ENCODE peak calls at places on chromosomes 12 and 14, in seven cellular contexts. Y is right atrium auricular region, P is brain microvascular endothelial cell, N is A549, Q is left lung, I is foreskin fibroblast, H is endothelial cell. G is an unnamed sample.

GRCh38 chr12:16349132-16349463 is 1.7 kb downstream of the MGST1 start:
- DNase-seq in Y (peak), P (peak), N (peak), Q (no peak), I (peak), H (no peak), G (peak)

GRCh38 chr14:21233457-21234076 is 35.7 kb downstream of the HNRNPC start:
- DNase-seq in Y (no peak), P (no peak), N (no peak), Q (no peak), I (no peak), H (peak), G (no peak)

GRCh38 chr14:101449114-101449513 is 112.2 kb upstream of the DIO3 start:
- DNase-seq in Y (peak), P (no peak), N (no peak), Q (no peak), I (no peak), H (no peak), G (no peak)

GRCh38 chr14:81655423-81656314 is 122.0 kb upstream of the SEL1L start:
- DNase-seq in Y (no peak), P (no peak), N (no peak), Q (no peak), I (no peak), H (no peak), G (no peak)

GRCh38 chr12:70756118-70756517 is 118.9 kb upstream of the PTPRB start:
- DNase-seq in Y (no peak), P (peak), N (no peak), Q (no peak), I (peak), H (no peak), G (no peak)

GRCh38 chr14:60722163-60722835 is 1.9 kb downstream of the SIX4 start:
- DNase-seq in Y (no peak), P (peak), N (peak), Q (peak), I (peak), H (peak), G (no peak)

GRCh38 chr12:131313635-131314034 is 359.9 kb downstream of the ADGRD1 start:
- DNase-seq in Y (no peak), P (no peak), N (no peak), Q (no peak), I (no peak), H (no peak), G (no peak)

GRCh38 chr14:19993438-19993837 is 8.5 kb upstream of the OR4Q2 start:
- DNase-seq in Y (no peak), P (no peak), N (no peak), Q (no peak), I (no peak), H (no peak), G (no peak)

GRCh38 chr12:92784795-92785562 is 82.2 kb downstream of the PLEKHG7 start:
- DNase-seq in Y (no peak), P (peak), N (peak), Q (no peak), I (peak), H (peak), G (no peak)

GRCh38 chr12:123267335-123267920 is 4.2 kb downstream of the CDK2AP1 start:
- DNase-seq in Y (no peak), P (no peak), N (no peak), Q (no peak), I (no peak), H (no peak), G (no peak)

GRCh38 chr14:94016446-94016976 is 9.6 kb upstream of the OTUB2 start:
- DNase-seq in Y (no peak), P (no peak), N (no peak), Q (no peak), I (no peak), H (no peak), G (no peak)

GRCh38 chr12:64794305-64794704 is 30.1 kb upstream of the TBC1D30 start:
- DNase-seq in Y (no peak), P (no peak), N (no peak), Q (no peak), I (no peak), H (no peak), G (no peak)

GRCh38 chr12:96571101-96571862 is 81.9 kb downstream of the CFAP54 start:
- DNase-seq in Y (no peak), P (no peak), N (no peak), Q (no peak), I (peak), H (no peak), G (no peak)

GRCh38 chr12:57118711-57119271 is 7.6 kb upstream of the STAT6 start:
- DNase-seq in Y (no peak), P (no peak), N (no peak), Q (no peak), I (peak), H (no peak), G (no peak)

GRCh38 chr12:59084758-59085383 is 164.6 kb upstream of the LRIG3 start:
- DNase-seq in Y (no peak), P (no peak), N (no peak), Q (peak), I (peak), H (no peak), G (no peak)

GRCh38 chr12:58703911-58704310 is 216.4 kb downstream of the LRIG3 start:
- DNase-seq in Y (no peak), P (no peak), N (no peak), Q (no peak), I (peak), H (no peak), G (no peak)

GRCh38 chr12:75505706-75506312 is 5.6 kb downstream of the KRR1 start:
- DNase-seq in Y (no peak), P (no peak), N (no peak), Q (no peak), I (peak), H (no peak), G (no peak)

GRCh38 chr12:69239922-69240624 is 704 bp downstream of the CPSF6 start:
- DNase-seq in Y (peak), P (peak), N (peak), Q (peak), I (peak), H (peak), G (peak)

GRCh38 chr14:44962573-44963528 is 861 bp downstream of the TOGARAM1 start:
- DNase-seq in Y (peak), P (peak), N (no peak), Q (peak), I (peak), H (peak), G (no peak)

GRCh38 chr14:59848671-59849070 is 21.9 kb downstream of the RTN1 start:
- DNase-seq in Y (no peak), P (no peak), N (no peak), Q (no peak), I (no peak), H (no peak), G (no peak)

GRCh38 chr12:91811481-91812287 is 334.0 kb downstream of the BTG1 start:
- DNase-seq in Y (peak), P (peak), N (peak), Q (peak), I (peak), H (peak), G (peak)

GRCh38 chr12:55970775-55971174 is 3.1 kb upstream of the RAB5B start:
- DNase-seq in Y (no peak), P (peak), N (no peak), Q (no peak), I (no peak), H (no peak), G (no peak)

GRCh38 chr12:114777052-114777451 is 93.1 kb upstream of the TBX3 start:
- DNase-seq in Y (no peak), P (no peak), N (no peak), Q (no peak), I (peak), H (no peak), G (no peak)

GRCh38 chr14:105195533-105196227 is 14.6 kb upstream of the NUDT14 start:
- DNase-seq in Y (no peak), P (peak), N (no peak), Q (no peak), I (no peak), H (peak), G (no peak)

GRCh38 chr12:6215932-6216494 is 15.8 kb downstream of the CD9 start:
- DNase-seq in Y (no peak), P (peak), N (peak), Q (peak), I (peak), H (no peak), G (no peak)

GRCh38 chr12:51381226-51382079 is 9.8 kb downstream of the GALNT6 start:
- DNase-seq in Y (no peak), P (no peak), N (no peak), Q (no peak), I (peak), H (no peak), G (no peak)

GRCh38 chr12:100138048-100138907 is 4.4 kb downstream of the BLTP3B start:
- DNase-seq in Y (no peak), P (peak), N (no peak), Q (no peak), I (peak), H (no peak), G (no peak)

GRCh38 chr12:98594050-98594853 is 766 bp downstream of the SLC25A3 start:
- DNase-seq in Y (peak), P (no peak), N (no peak), Q (peak), I (peak), H (peak), G (no peak)

GRCh38 chr14:93023039-93023438 is 92.7 kb downstream of the ITPK1 start:
- DNase-seq in Y (no peak), P (peak), N (no peak), Q (no peak), I (no peak), H (no peak), G (no peak)

GRCh38 chr12:3827301-3828000 is 45.7 kb downstream of the PARP11 start:
- DNase-seq in Y (no peak), P (no peak), N (no peak), Q (no peak), I (no peak), H (no peak), G (no peak)

GRCh38 chr12:11958216-11959091 is 112.3 kb upstream of the BCL2L14 start:
- DNase-seq in Y (no peak), P (peak), N (peak), Q (no peak), I (peak), H (no peak), G (no peak)

GRCh38 chr12:3076730-3077571 is at the start of gene TSPAN9:
- DNase-seq in Y (peak), P (no peak), N (peak), Q (peak), I (peak), H (peak), G (peak)

GRCh38 chr14:35402323-35403084 is 2.0 kb downstream of the NFKBIA start:
- DNase-seq in Y (no peak), P (no peak), N (no peak), Q (peak), I (peak), H (no peak), G (no peak)

GRCh38 chr12:94147991-94148840 is at the start of gene PLXNC1:
- DNase-seq in Y (no peak), P (no peak), N (peak), Q (peak), I (peak), H (peak), G (no peak)

GRCh38 chr12:65830305-65830704 is 6.0 kb downstream of the HMGA2 start:
- DNase-seq in Y (no peak), P (no peak), N (no peak), Q (no peak), I (peak), H (no peak), G (no peak)

GRCh38 chr12:110536834-110537604 is 34.9 kb downstream of the RAD9B start:
- DNase-seq in Y (no peak), P (no peak), N (no peak), Q (no peak), I (no peak), H (no peak), G (no peak)

GRCh38 chr14:88765130-88765529 is 27.6 kb downstream of the EML5 start:
- DNase-seq in Y (no peak), P (peak), N (no peak), Q (no peak), I (no peak), H (no peak), G (no peak)

GRCh38 chr14:102913341-102914211 is 8.9 kb upstream of the AMN start:
- DNase-seq in Y (no peak), P (no peak), N (peak), Q (peak), I (no peak), H (no peak), G (no peak)

GRCh38 chr12:42237853-42238239 is 202 bp downstream of the YAF2 start:
- DNase-seq in Y (no peak), P (no peak), N (no peak), Q (no peak), I (no peak), H (no peak), G (no peak)

GRCh38 chr12:102653406-102653805 is 173.0 kb upstream of the IGF1 start:
- DNase-seq in Y (no peak), P (no peak), N (no peak), Q (no peak), I (no peak), H (no peak), G (no peak)

GRCh38 chr12:102659200-102659911 is 179.0 kb upstream of the IGF1 start:
- DNase-seq in Y (no peak), P (no peak), N (no peak), Q (no peak), I (no peak), H (no peak), G (no peak)
- TF ChIP-seq CTCF in Y (no peak), P (peak), N (no peak), Q (no peak), I (no peak), H (no peak), G (no peak)

GRCh38 chr12:49019120-49019430 is 499 bp upstream of the PRKAG1 start:
- DNase-seq in Y (no peak), P (no peak), N (no peak), Q (no peak), I (no peak), H (no peak), G (no peak)

GRCh38 chr12:49018282-49019119 is at the start of gene PRKAG1:
- DNase-seq in Y (peak), P (peak), N (peak), Q (peak), I (peak), H (peak), G (peak)

GRCh38 chr12:49021292-49021915 is 2.8 kb upstream of the PRKAG1 start:
- DNase-seq in Y (no peak), P (no peak), N (no peak), Q (no peak), I (no peak), H (no peak), G (no peak)

GRCh38 chr12:49020441-49020840 is 1.9 kb upstream of the PRKAG1 start:
- DNase-seq in Y (no peak), P (no peak), N (no peak), Q (no peak), I (no peak), H (no peak), G (no peak)

GRCh38 chr12:49019435-49020317 is 1.1 kb upstream of the PRKAG1 start:
- DNase-seq in Y (no peak), P (peak), N (peak), Q (no peak), I (peak), H (peak), G (no peak)
- TF ChIP-seq CTCF in Y (peak), P (peak), N (peak), Q (no peak), I (peak), H (peak), G (no peak)

GRCh38 chr12:113613414-113613813 is 141.7 kb upstream of the LHX5 start:
- DNase-seq in Y (no peak), P (no peak), N (no peak), Q (no peak), I (no peak), H (no peak), G (no peak)
- TF ChIP-seq CTCF in Y (no peak), P (no peak), N (no peak), Q (no peak), I (no peak), H (no peak), G (no peak)

DNA sequence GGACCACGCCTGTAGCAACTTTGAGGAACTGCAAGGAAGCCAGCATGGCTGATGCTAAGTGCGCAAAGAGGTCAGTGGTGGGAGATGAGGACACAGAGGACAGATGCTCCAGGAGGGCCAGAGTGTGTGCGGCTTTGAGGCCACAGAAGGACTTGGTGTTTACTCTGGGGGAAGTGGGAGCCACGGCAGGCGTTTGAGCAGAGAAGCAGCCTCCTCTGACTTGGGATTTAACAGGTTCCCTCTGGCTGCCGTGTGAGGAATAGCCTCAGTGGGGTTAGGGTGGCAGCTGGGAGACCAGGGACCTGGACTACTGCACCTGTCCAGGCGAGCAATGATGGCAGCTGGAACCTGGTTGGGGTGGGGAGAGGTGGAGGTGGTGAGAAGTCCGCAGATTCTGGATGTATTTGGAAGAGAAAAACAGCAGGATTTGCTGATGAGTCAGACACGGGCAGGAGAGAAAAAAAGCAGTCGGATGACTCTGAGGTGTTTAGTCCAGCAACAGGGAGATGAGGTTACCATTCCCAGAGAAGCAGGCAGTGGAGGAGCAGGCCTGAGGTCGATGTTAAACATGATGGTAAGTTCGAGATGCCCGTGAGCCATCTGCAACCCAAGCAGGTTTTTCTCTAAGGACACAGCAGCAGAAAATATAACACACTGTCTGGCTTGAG is 143.5 kb downstream of the SCARB1 start:
- DNase-seq in Y (no peak), P (no peak), N (peak), Q (peak), I (peak), H (no peak), G (no peak)
- TF ChIP-seq CTCF in Y (peak), P (peak), N (peak), Q (peak), I (peak), H (no peak), G (no peak)

DNA sequence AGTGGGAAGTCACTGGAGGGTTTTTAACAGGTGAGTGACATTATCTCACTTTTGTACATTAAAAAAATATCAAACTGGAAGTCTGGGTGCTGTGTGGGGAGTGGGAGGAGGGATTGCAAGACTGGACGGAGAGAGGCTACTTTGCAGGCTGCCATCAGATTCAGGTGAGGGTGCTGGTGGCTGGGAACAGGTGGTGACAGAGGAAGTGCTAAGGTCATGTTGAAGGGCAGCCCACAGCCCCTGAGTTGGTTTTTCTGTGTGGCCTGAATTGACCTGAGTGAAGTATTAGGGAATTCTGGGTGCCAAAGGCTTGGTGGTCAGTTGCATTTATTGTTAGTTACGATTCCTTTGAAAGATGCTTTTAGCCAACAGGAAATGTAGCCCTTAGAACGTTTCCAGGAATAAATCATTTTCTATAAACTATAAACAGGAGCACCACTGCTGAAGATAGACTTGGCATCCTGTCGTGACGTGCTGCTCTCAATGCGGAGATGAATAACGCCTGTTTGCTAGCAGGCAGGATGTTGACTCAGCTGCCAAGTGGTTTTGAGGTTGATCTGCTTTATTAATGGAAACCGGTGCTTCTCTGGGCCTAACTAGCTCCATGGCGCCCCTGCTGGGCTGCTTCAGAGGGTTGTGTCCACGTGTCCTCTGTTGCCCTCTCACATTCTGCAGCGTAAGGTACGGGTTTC is 707.5 kb upstream of the TMEM132C start:
- DNase-seq in Y (no peak), P (peak), N (no peak), Q (no peak), I (peak), H (peak), G (no peak)
- TF ChIP-seq CTCF in Y (peak), P (peak), N (no peak), Q (peak), I (peak), H (no peak), G (no peak)

GRCh38 chr12:752673-753400 is 458 bp downstream of the WNK1 start:
- DNase-seq in Y (peak), P (peak), N (no peak), Q (peak), I (peak), H (peak), G (no peak)
- TF ChIP-seq CTCF in Y (peak), P (no peak), N (no peak), Q (peak), I (no peak), H (peak), G (no peak)

DNA sequence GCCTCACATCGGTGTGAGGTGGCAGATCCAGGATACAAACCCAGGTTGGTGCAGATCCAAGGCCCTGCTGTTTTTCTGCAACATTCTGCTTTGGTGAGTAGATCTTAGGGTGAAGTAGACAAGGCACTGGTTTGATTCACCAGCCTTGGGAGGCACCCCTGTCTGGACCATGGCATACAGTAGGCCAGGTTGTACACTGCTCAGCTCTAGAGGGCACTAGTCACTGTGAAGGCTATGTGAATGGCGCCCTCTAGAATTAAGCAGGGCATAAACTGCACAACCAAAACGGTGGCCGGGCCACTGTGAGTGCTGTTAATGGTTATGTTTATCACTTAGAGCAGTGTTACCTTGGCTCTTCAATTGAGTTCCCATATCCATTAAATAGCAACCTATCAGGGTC is 280.6 kb upstream of the PWP1 start:
- DNase-seq in Y (no peak), P (peak), N (peak), Q (no peak), I (peak), H (peak), G (no peak)
- TF ChIP-seq CTCF in Y (peak), P (peak), N (peak), Q (no peak), I (peak), H (peak), G (no peak)

GRCh38 chr12:23361971-23362370 is 587.5 kb downstream of the SOX5 start:
- DNase-seq in Y (no peak), P (no peak), N (no peak), Q (no peak), I (no peak), H (no peak), G (no peak)
- TF ChIP-seq CTCF in Y (no peak), P (peak), N (no peak), Q (no peak), I (no peak), H (peak), G (no peak)

DNA sequence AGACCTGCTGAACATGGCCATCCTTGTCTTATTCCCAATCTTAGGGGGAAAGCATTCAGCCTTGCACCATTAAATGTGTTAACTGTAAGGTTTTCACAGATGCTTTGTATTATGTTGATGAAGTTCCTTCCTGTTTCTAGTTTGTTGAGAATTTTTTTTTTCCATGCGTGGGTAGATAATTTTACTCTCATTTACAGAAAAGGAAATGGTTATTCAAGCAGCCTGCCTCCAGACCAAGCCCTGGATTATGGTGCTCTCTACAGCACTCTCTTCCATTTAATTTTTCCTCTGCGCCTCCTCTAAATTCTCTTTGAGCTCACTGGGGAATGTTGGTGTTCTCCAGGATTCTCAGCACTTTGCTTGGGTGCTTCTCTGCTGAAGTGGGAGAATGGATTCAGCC is 179.3 kb upstream of the PZP start:
- DNase-seq in Y (no peak), P (no peak), N (no peak), Q (no peak), I (no peak), H (no peak), G (no peak)
- TF ChIP-seq CTCF in Y (no peak), P (no peak), N (no peak), Q (no peak), I (no peak), H (no peak), G (no peak)

G was measured in omental fat pad.